ENCODE peak calls at places on chromosomes 13 and 19, in four cellular contexts. D is NCI-H1930; T is GM23338; B is effector memory CD8-positive, alpha-beta T cell. C is an unnamed sample.

GRCh38 chr19:49085868-49086232 is 599 bp downstream of the SNRNP70 start:
- DNase-seq in T (no peak), B (no peak), D (no peak), C (no peak)

GRCh38 chr13:100100115-100100879 is 11.4 kb downstream of the PCCA start:
- DNase-seq in B (no peak), T (no peak), D (no peak), C (no peak)

GRCh38 chr13:51827254-51827653 is 17.7 kb downstream of the TMEM272 start:
- DNase-seq in D (no peak), B (no peak), T (no peak), C (no peak)

GRCh38 chr13:95494082-95494681 is 58.3 kb upstream of the CLDN10 start:
- DNase-seq in D (peak), T (peak), B (peak), C (no peak)

GRCh38 chr19:2394054-2394668 is 33.2 kb downstream of the TIMM13 start:
- DNase-seq in B (no peak), T (no peak), D (no peak), C (no peak)

GRCh38 chr19:28242317-28242927 is 970.5 kb downstream of the UQCRFS1 start:
- DNase-seq in T (peak), B (peak), D (peak), C (no peak)

GRCh38 chr19:42423462-42424344 is 3.5 kb downstream of the LIPE start:
- DNase-seq in B (peak), D (peak), T (peak), C (peak)

GRCh38 chr13:102555914-102556553 is 40.8 kb upstream of the TPP2 start:
- DNase-seq in T (peak), D (no peak), B (peak), C (no peak)

GRCh38 chr19:11242864-11243797 is 3.7 kb downstream of the ANGPTL8 start:
- DNase-seq in T (peak), B (peak), D (peak), C (peak)

GRCh38 chr13:98372886-98373285 is 195.8 kb upstream of the RNF113B start:
- DNase-seq in D (no peak), T (peak), B (no peak), C (no peak)

GRCh38 chr13:66225071-66225470 is 1005.1 kb downstream of the PCDH9 start:
- DNase-seq in D (no peak), B (no peak), T (peak), C (no peak)

GRCh38 chr13:39452412-39452811 is 150.6 kb downstream of the LHFPL6 start:
- DNase-seq in B (no peak), D (no peak), T (no peak), C (no peak)

GRCh38 chr13:77218274-77218673 is 108.6 kb downstream of the MYCBP2 start:
- DNase-seq in B (no peak), D (no peak), T (no peak), C (no peak)

GRCh38 chr13:98172570-98173405 is 4.3 kb downstream of the RNF113B start:
- DNase-seq in D (no peak), T (no peak), B (no peak), C (no peak)

GRCh38 chr19:29812080-29812880 is 489 bp downstream of the CCNE1 start:
- DNase-seq in B (peak), D (no peak), T (peak), C (no peak)

GRCh38 chr19:34575206-34575605 is 93.6 kb downstream of the WTIP start:
- DNase-seq in D (no peak), B (no peak), T (no peak), C (no peak)

GRCh38 chr19:58330458-58330857 is 3.7 kb downstream of the ZSCAN22 start:
- DNase-seq in D (no peak), B (no peak), T (peak), C (peak)

GRCh38 chr19:39194832-39195542 is 1.8 kb upstream of the NCCRP1 start:
- DNase-seq in D (no peak), T (no peak), B (no peak), C (no peak)

GRCh38 chr13:100290165-100290801 is 201.4 kb downstream of the PCCA start:
- DNase-seq in B (no peak), D (no peak), T (no peak), C (no peak)

GRCh38 chr13:83281666-83282065 is 600.6 kb downstream of the SLITRK1 start:
- DNase-seq in D (no peak), T (no peak), B (no peak), C (no peak)

GRCh38 chr19:377801-378581 is 31.0 kb downstream of the C2CD4C start:
- DNase-seq in D (no peak), T (no peak), B (no peak), C (no peak)

GRCh38 chr19:351976-352625 is 7.5 kb upstream of the MIER2 start:
- DNase-seq in T (no peak), B (no peak), D (no peak), C (no peak)

GRCh38 chr13:21138561-21138960 is 37.8 kb downstream of the SKA3 start:
- DNase-seq in B (no peak), T (no peak), D (no peak), C (no peak)

C was measured in occipital lobe.